ENCODE peak calls at places on chromosome 1, in four cellular contexts. M is IMR-90, D is K562, C is GM12878. Y is an unnamed sample.

GRCh38 chr1:55445416-55445815 is 230.3 kb upstream of the USP24 start:
- DNase-seq in M (no peak), D (no peak), C (peak; percentile 12), Y (no peak)

GRCh38 chr1:205430631-205431305 is 8.9 kb upstream of the LEMD1 start:
- DNase-seq in M (peak; percentile 33), D (peak; percentile 77), C (peak; percentile 13), Y (peak; percentile 60)

GRCh38 chr1:30229960-30230359 is 493.4 kb downstream of the MATN1 start:
- DNase-seq in M (no peak), D (no peak), C (no peak), Y (no peak)

GRCh38 chr1:234853906-234854647 is 244.1 kb upstream of the IRF2BP2 start:
- DNase-seq in M (peak; percentile 44), D (no peak), C (no peak), Y (no peak)

GRCh38 chr1:19941121-19941520 is 17.7 kb upstream of the PLA2G2E start:
- DNase-seq in M (no peak), D (no peak), C (no peak), Y (no peak)

GRCh38 chr1:159092398-159092760 is 15.8 kb upstream of the AIM2 start:
- DNase-seq in M (no peak), D (no peak), C (no peak), Y (no peak)

GRCh38 chr1:210647406-210648333 is 319.0 kb downstream of the HHAT start:
- DNase-seq in M (peak; percentile 68), D (no peak), C (no peak), Y (no peak)

GRCh38 chr1:25435315-25436103 is 4.8 kb downstream of the MACO1 start:
- DNase-seq in M (no peak), D (no peak), C (peak; percentile 43), Y (no peak)

GRCh38 chr1:201282216-201282615 is 1.1 kb upstream of the PKP1 start:
- DNase-seq in M (no peak), D (no peak), C (no peak), Y (no peak)

GRCh38 chr1:236066828-236067386 is 2.0 kb upstream of the NID1 start:
- DNase-seq in M (no peak), D (no peak), C (peak; percentile 85), Y (no peak)

GRCh38 chr1:53634571-53634979 is 104.4 kb downstream of the GLIS1 start:
- DNase-seq in M (no peak), D (no peak), C (no peak), Y (no peak)

GRCh38 chr1:202004711-202005110 is 5.7 kb upstream of the ELF3 start:
- DNase-seq in M (no peak), D (no peak), C (no peak), Y (no peak)

GRCh38 chr1:106998431-106999002 is 58.0 kb upstream of the PRMT6 start:
- DNase-seq in M (no peak), D (no peak), C (no peak), Y (no peak)

GRCh38 chr1:40404670-40405462 is 31.3 kb downstream of the SMAP2 start:
- DNase-seq in M (peak; percentile 79), D (peak; percentile 80), C (no peak), Y (peak; percentile 54)

GRCh38 chr1:232333419-232333767 is 296.5 kb downstream of the SIPA1L2 start:
- DNase-seq in M (no peak), D (no peak), C (no peak), Y (no peak)

GRCh38 chr1:22592051-22592450 is 28.8 kb downstream of the EPHA8 start:
- DNase-seq in M (no peak), D (no peak), C (no peak), Y (no peak)

GRCh38 chr1:243734311-243734700 is 115.7 kb downstream of the AKT3 start:
- DNase-seq in M (peak; percentile 17), D (no peak), C (no peak), Y (no peak)

GRCh38 chr1:1083181-1084027 is 9.3 kb upstream of the RNF223 start:
- DNase-seq in M (no peak), D (no peak), C (no peak), Y (no peak)

GRCh38 chr1:73537400-73537799 is 660.6 kb downstream of the LRRIQ3 start:
- DNase-seq in M (no peak), D (no peak), C (no peak), Y (no peak)

GRCh38 chr1:34746785-34747637 is 7.8 kb upstream of the GJB5 start:
- DNase-seq in M (no peak), D (no peak), C (no peak), Y (no peak)

GRCh38 chr1:117150316-117150715 is 28.8 kb upstream of the TRIM45 start:
- DNase-seq in M (peak; percentile 60), D (no peak), C (no peak), Y (no peak)

GRCh38 chr1:22784317-22784716 is 73.7 kb downstream of the EPHB2 start:
- DNase-seq in M (no peak), D (no peak), C (no peak), Y (no peak)

GRCh38 chr1:42730988-42731387 is 9.0 kb downstream of the CLDN19 start:
- DNase-seq in M (no peak), D (peak; percentile 72), C (no peak), Y (peak; percentile 36)

GRCh38 chr1:78688701-78689100 is 39.1 kb downstream of the IFI44 start:
- DNase-seq in M (peak; percentile 57), D (no peak), C (no peak), Y (peak; percentile 3)

GRCh38 chr1:206503591-206504362 is 3.6 kb upstream of the RASSF5 start:
- DNase-seq in M (peak; percentile 98), D (peak; percentile 88), C (peak; percentile 95), Y (no peak)

GRCh38 chr1:1203561-1204424 is 2.6 kb downstream of the TNFRSF18 start:
- DNase-seq in M (no peak), D (peak; percentile 50), C (no peak), Y (no peak)

GRCh38 chr1:113949007-113949406 is 19.9 kb downstream of the HIPK1 start:
- DNase-seq in M (no peak), D (peak; percentile 78), C (no peak), Y (no peak)

GRCh38 chr1:181099152-181100014 is 10.9 kb downstream of the IER5 start:
- DNase-seq in M (peak; percentile 47), D (no peak), C (peak; percentile 95), Y (no peak)

GRCh38 chr1:21302747-21303715 is 12.8 kb upstream of the ECE1 start:
- DNase-seq in M (peak; percentile 93), D (no peak), C (no peak), Y (no peak)

GRCh38 chr1:24119859-24120756 is 8.2 kb upstream of the MYOM3 start:
- DNase-seq in M (peak; percentile 17), D (no peak), C (no peak), Y (no peak)

GRCh38 chr1:9340172-9340854 is 47.6 kb downstream of the SPSB1 start:
- DNase-seq in M (peak; percentile 33), D (no peak), C (no peak), Y (no peak)

GRCh38 chr1:54839824-54840223 is 38.7 kb upstream of the TTC22 start:
- DNase-seq in M (no peak), D (no peak), C (no peak), Y (no peak)

GRCh38 chr1:14968251-14968812 is 185.2 kb upstream of the TMEM51 start:
- DNase-seq in M (peak; percentile 91), D (no peak), C (no peak), Y (no peak)

GRCh38 chr1:60936052-60936619 is 146.2 kb upstream of the NFIA start:
- DNase-seq in M (no peak), D (no peak), C (no peak), Y (no peak)

GRCh38 chr1:41718444-41719028 is 200.2 kb downstream of the HIVEP3 start:
- DNase-seq in M (no peak), D (no peak), C (no peak), Y (no peak)
- TF ChIP-seq ELK1 in M (no peak), D (no peak), C (no peak), Y (no peak)

GRCh38 chr1:38778051-38778450 is 81.5 kb downstream of the RRAGC start:
- DNase-seq in M (no peak), D (no peak), C (no peak), Y (no peak)
- TF ChIP-seq ELK1 in M (no peak), D (no peak), C (no peak), Y (no peak)

GRCh38 chr1:47183308-47184089 is 6.3 kb downstream of the PDZK1IP1 start:
- DNase-seq in M (no peak), D (no peak), C (no peak), Y (no peak)
- TF ChIP-seq ELK1 in M (no peak), D (no peak), C (no peak), Y (no peak)

DNA sequence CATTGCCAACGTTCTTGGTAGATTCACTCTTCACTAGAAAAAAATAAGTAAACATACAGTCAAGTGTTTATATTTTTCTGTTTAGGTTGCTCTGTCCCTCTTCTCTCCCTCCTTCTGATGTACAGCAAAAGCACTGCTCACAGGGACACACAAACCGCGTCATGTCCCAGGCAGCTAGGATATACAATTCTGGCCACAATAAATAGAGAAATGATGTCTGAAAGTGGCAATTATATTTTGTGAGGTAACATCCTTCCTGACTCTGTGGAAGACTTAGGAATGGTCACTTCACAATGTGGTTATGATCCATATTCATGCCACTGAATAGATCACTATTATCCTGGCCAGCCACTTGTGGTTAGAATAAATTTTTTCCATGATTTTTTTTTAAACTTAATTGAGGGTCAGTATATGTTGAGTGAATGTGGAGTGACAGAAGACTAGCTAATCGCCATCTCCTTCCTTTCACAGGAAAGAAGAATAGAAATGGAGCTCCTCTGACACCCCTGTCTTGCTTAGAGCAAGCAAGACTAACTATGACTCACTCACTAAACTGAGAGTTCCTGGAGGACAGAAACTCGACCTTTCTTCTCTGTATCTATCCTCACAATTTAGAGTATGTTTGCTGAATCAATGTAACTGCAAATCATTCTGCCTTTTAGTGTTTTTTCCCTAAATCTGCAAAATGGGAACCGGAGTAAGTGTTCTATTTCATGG is 54.0 kb downstream of the ZNHIT6 start:
- DNase-seq in M (peak; percentile 69), D (no peak), C (no peak), Y (no peak)
- TF ChIP-seq ELK1 in M (no peak), D (no peak), C (no peak), Y (no peak)

Y was measured in A549.